ENCODE peak calls at places on chromosomes 3 and 15, in four cellular contexts. S is uterus, K is cardiac fibroblast, U is upper lobe of left lung. L is an unnamed sample.

GRCh38 chr3:36874351-36874874 is 70.4 kb downstream of the TRANK1 start:
- DNase-seq in S (no peak), K (peak), U (no peak), L (no peak)

GRCh38 chr3:169769287-169770181 is at the start of gene ACTRT3:
- DNase-seq in S (peak), K (peak), U (peak), L (peak)

GRCh38 chr15:58401991-58402649 is 29.7 kb upstream of the LIPC start:
- DNase-seq in S (peak), K (peak), U (no peak), L (no peak)

GRCh38 chr3:47746264-47746663 is 35.4 kb downstream of the SMARCC1 start:
- DNase-seq in S (no peak), K (no peak), U (no peak), L (no peak)

GRCh38 chr3:70989174-70989573 is 594.4 kb downstream of the FOXP1 start:
- DNase-seq in S (no peak), K (peak), U (no peak), L (no peak)

GRCh38 chr3:37625690-37626089 is 236.0 kb upstream of the CTDSPL start:
- DNase-seq in S (no peak), K (peak), U (no peak), L (no peak)

GRCh38 chr3:39271363-39271762 is 8.5 kb downstream of the CX3CR1 start:
- DNase-seq in S (no peak), K (no peak), U (no peak), L (no peak)

GRCh38 chr15:68794869-68795268 is 25.8 kb downstream of the ANP32A start:
- DNase-seq in S (no peak), K (peak), U (no peak), L (no peak)

GRCh38 chr3:61981005-61981404 is 392.3 kb downstream of the FEZF2 start:
- DNase-seq in S (no peak), K (no peak), U (no peak), L (no peak)

GRCh38 chr3:63478962-63479660 is 173.4 kb upstream of the SNTN start:
- DNase-seq in S (peak), K (peak), U (no peak), L (no peak)

GRCh38 chr3:149061776-149062175 is 24.6 kb downstream of the HLTF start:
- DNase-seq in S (no peak), K (peak), U (no peak), L (no peak)

GRCh38 chr15:90184119-90184785 is 16.9 kb upstream of the SEMA4B start:
- DNase-seq in S (peak), K (peak), U (peak), L (peak)

GRCh38 chr15:59609730-59610712 is 1.6 kb upstream of the GCNT3 start:
- DNase-seq in S (no peak), K (peak), U (no peak), L (peak)

GRCh38 chr3:45706133-45706808 is 17.1 kb downstream of the SACM1L start:
- DNase-seq in S (no peak), K (no peak), U (no peak), L (no peak)

GRCh38 chr3:177321819-177322218 is 124.5 kb upstream of the TBL1XR1 start:
- DNase-seq in S (no peak), K (no peak), U (no peak), L (no peak)

GRCh38 chr3:137205394-137206060 is 247.7 kb downstream of the IL20RB start:
- DNase-seq in S (no peak), K (no peak), U (no peak), L (no peak)

GRCh38 chr3:145898487-145898886 is 262.5 kb downstream of the PLOD2 start:
- DNase-seq in S (no peak), K (peak), U (no peak), L (no peak)

GRCh38 chr3:17752851-17753250 is 10.4 kb upstream of the TBC1D5 start:
- DNase-seq in S (no peak), K (no peak), U (no peak), L (no peak)
- H3K4me3 ChIP-seq in S (no peak), K (no peak), U (no peak), L (no peak)

GRCh38 chr15:101489633-101490407 is at the start of gene PCSK6:
- DNase-seq in S (no peak), K (peak), U (no peak), L (peak)
- H3K4me3 ChIP-seq in S (peak), K (no peak), U (peak), L (peak)

DNA sequence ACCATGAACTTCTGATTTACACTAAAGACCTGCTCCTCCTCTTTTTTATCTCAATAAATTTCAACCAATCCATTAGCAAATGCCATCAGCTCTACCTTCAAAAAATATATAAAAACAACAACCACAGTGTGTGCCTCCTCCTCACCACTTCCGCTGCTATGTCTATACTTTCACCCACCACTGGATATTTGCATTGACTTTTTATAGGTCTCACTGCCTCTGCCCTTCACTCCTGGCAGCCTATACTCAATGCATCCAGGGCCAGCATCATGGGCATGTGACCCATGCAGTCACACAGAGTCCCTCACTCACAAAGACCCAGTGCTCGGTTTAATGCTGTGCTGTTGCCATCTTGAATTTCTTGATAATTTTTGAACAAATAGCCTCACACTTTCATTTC is 53.5 kb upstream of the CCDC54 start:
- DNase-seq in S (no peak), K (no peak), U (no peak), L (no peak)
- H3K4me3 ChIP-seq in S (no peak), K (no peak), U (no peak), L (no peak)

GRCh38 chr15:71807691-71808091 is 2.7 kb upstream of the NR2E3 start:
- DNase-seq in S (no peak), K (peak), U (no peak), L (peak)

GRCh38 chr15:71807125-71807629 is 3.2 kb upstream of the NR2E3 start:
- DNase-seq in S (no peak), K (no peak), U (no peak), L (peak)

GRCh38 chr15:71808311-71809020 is 1.9 kb upstream of the NR2E3 start:
- DNase-seq in S (no peak), K (no peak), U (no peak), L (peak)

GRCh38 chr15:71804695-71805470 is 5.5 kb upstream of the NR2E3 start:
- DNase-seq in S (no peak), K (no peak), U (no peak), L (no peak)

GRCh38 chr15:71806452-71806931 is 3.9 kb upstream of the NR2E3 start:
- DNase-seq in S (no peak), K (peak), U (no peak), L (peak)
- H3K4me3 ChIP-seq in S (no peak), K (no peak), U (no peak), L (no peak)

GRCh38 chr15:63048986-63049665 is 6.6 kb downstream of the TPM1 start:
- DNase-seq in S (no peak), K (peak), U (peak), L (no peak)
- H3K4me3 ChIP-seq in S (peak), K (peak), U (peak), L (peak)

L was measured in H7.